ENCODE peak calls at places on chromosomes 11 and 22, in seven cellular contexts. One of them, this sample, is unnamed. For H3K9me3, the result is how much of the 10 kb centered on the place peaks cover.

GRCh38 chr11:134792044-134792443 is 380.0 kb upstream of the B3GAT1 start:
- DNase-seq in CD8-positive, alpha-beta memory T cell: no peak
- DNase-seq in Caco-2: no peak
- DNase-seq in A549: no peak
- DNase-seq in body of pancreas: no peak
- DNase-seq in neuronal stem cell: no peak
- DNase-seq in hepatocyte: no peak
- DNase-seq in this sample: no peak

GRCh38 chr11:123536690-123537437 is 106.8 kb downstream of the GRAMD1B start:
- DNase-seq in hepatocyte: no peak
- DNase-seq in CD8-positive, alpha-beta memory T cell: no peak
- DNase-seq in neuronal stem cell: no peak
- DNase-seq in Caco-2: peak
- DNase-seq in A549: peak
- DNase-seq in body of pancreas: no peak
- DNase-seq in this sample: peak

GRCh38 chr11:100329352-100329751 is 357.7 kb upstream of the ARHGAP42 start:
- DNase-seq in neuronal stem cell: no peak
- DNase-seq in body of pancreas: no peak
- DNase-seq in CD8-positive, alpha-beta memory T cell: no peak
- DNase-seq in Caco-2: no peak
- DNase-seq in hepatocyte: no peak
- DNase-seq in A549: no peak
- DNase-seq in this sample: no peak

GRCh38 chr11:20544536-20545237 is 54.7 kb upstream of the SLC6A5 start:
- DNase-seq in CD8-positive, alpha-beta memory T cell: no peak
- DNase-seq in neuronal stem cell: no peak
- DNase-seq in A549: no peak
- DNase-seq in Caco-2: no peak
- DNase-seq in body of pancreas: no peak
- DNase-seq in hepatocyte: peak
- DNase-seq in this sample: no peak

GRCh38 chr11:12864316-12865156 is 144.6 kb upstream of the RASSF10 start:
- DNase-seq in A549: peak
- DNase-seq in hepatocyte: peak
- DNase-seq in body of pancreas: no peak
- DNase-seq in Caco-2: no peak
- DNase-seq in CD8-positive, alpha-beta memory T cell: no peak
- DNase-seq in neuronal stem cell: peak
- DNase-seq in this sample: no peak

GRCh38 chr22:49347376-49347775 is 480.3 kb downstream of the BRD1 start:
- DNase-seq in CD8-positive, alpha-beta memory T cell: no peak
- DNase-seq in body of pancreas: no peak
- DNase-seq in Caco-2: no peak
- DNase-seq in hepatocyte: no peak
- DNase-seq in A549: no peak
- DNase-seq in neuronal stem cell: no peak
- DNase-seq in this sample: no peak

GRCh38 chr22:49964136-49964492 is 3.5 kb downstream of the PIM3 start:
- DNase-seq in neuronal stem cell: no peak
- DNase-seq in A549: no peak
- DNase-seq in Caco-2: no peak
- DNase-seq in CD8-positive, alpha-beta memory T cell: peak
- DNase-seq in body of pancreas: peak
- DNase-seq in hepatocyte: no peak
- DNase-seq in this sample: peak

GRCh38 chr11:120112174-120112796 is 25.6 kb downstream of the TRIM29 start:
- DNase-seq in Caco-2: no peak
- DNase-seq in A549: no peak
- DNase-seq in body of pancreas: no peak
- DNase-seq in neuronal stem cell: no peak
- DNase-seq in CD8-positive, alpha-beta memory T cell: no peak
- DNase-seq in hepatocyte: no peak
- DNase-seq in this sample: no peak

GRCh38 chr11:37141707-37142106 is 543.7 kb upstream of the RAG2 start:
- DNase-seq in CD8-positive, alpha-beta memory T cell: no peak
- DNase-seq in A549: no peak
- DNase-seq in hepatocyte: no peak
- DNase-seq in neuronal stem cell: no peak
- DNase-seq in body of pancreas: no peak
- DNase-seq in Caco-2: peak
- DNase-seq in this sample: no peak

GRCh38 chr22:38607680-38608079 is 37.7 kb upstream of the DMC1 start:
- DNase-seq in Caco-2: no peak
- DNase-seq in A549: no peak
- DNase-seq in body of pancreas: no peak
- DNase-seq in CD8-positive, alpha-beta memory T cell: no peak
- DNase-seq in hepatocyte: no peak
- DNase-seq in neuronal stem cell: no peak
- DNase-seq in this sample: no peak

GRCh38 chr11:43316451-43316850 is 4.7 kb downstream of the API5 start:
- DNase-seq in hepatocyte: no peak
- DNase-seq in CD8-positive, alpha-beta memory T cell: no peak
- DNase-seq in body of pancreas: no peak
- DNase-seq in Caco-2: no peak
- DNase-seq in neuronal stem cell: no peak
- DNase-seq in A549: no peak
- DNase-seq in this sample: no peak

GRCh38 chr22:30647536-30647935 is 12.0 kb downstream of the SLC35E4 start:
- DNase-seq in A549: no peak
- DNase-seq in hepatocyte: no peak
- DNase-seq in neuronal stem cell: no peak
- DNase-seq in CD8-positive, alpha-beta memory T cell: no peak
- DNase-seq in Caco-2: no peak
- DNase-seq in body of pancreas: no peak
- DNase-seq in this sample: no peak

GRCh38 chr11:128713595-128713994 is 19.7 kb downstream of the FLI1 start:
- DNase-seq in CD8-positive, alpha-beta memory T cell: no peak
- DNase-seq in hepatocyte: no peak
- DNase-seq in Caco-2: no peak
- DNase-seq in A549: no peak
- DNase-seq in neuronal stem cell: no peak
- DNase-seq in body of pancreas: no peak
- DNase-seq in this sample: no peak

GRCh38 chr11:32231909-32232493 is 141.1 kb downstream of the RCN1 start:
- DNase-seq in body of pancreas: no peak
- DNase-seq in hepatocyte: peak
- DNase-seq in Caco-2: peak
- DNase-seq in CD8-positive, alpha-beta memory T cell: no peak
- DNase-seq in A549: peak
- DNase-seq in neuronal stem cell: peak
- DNase-seq in this sample: no peak

GRCh38 chr22:21038405-21038804 is 6.0 kb upstream of the SLC7A4 start:
- DNase-seq in neuronal stem cell: no peak
- DNase-seq in hepatocyte: no peak
- DNase-seq in CD8-positive, alpha-beta memory T cell: no peak
- DNase-seq in body of pancreas: no peak
- DNase-seq in Caco-2: no peak
- DNase-seq in A549: no peak
- DNase-seq in this sample: no peak

GRCh38 chr11:36361472-36361871 is 65.4 kb downstream of the PRR5L start:
- DNase-seq in A549: no peak
- DNase-seq in neuronal stem cell: no peak
- DNase-seq in Caco-2: no peak
- DNase-seq in body of pancreas: no peak
- DNase-seq in CD8-positive, alpha-beta memory T cell: no peak
- DNase-seq in hepatocyte: no peak
- DNase-seq in this sample: no peak

GRCh38 chr22:46140989-46141928 is 9.1 kb upstream of the PPARA start:
- DNase-seq in hepatocyte: no peak
- DNase-seq in neuronal stem cell: no peak
- DNase-seq in CD8-positive, alpha-beta memory T cell: no peak
- DNase-seq in body of pancreas: no peak
- DNase-seq in Caco-2: no peak
- DNase-seq in A549: no peak
- DNase-seq in this sample: no peak

GRCh38 chr11:40183073-40184064 is 1276.1 kb downstream of the LRRC4C start:
- DNase-seq in A549: no peak
- DNase-seq in neuronal stem cell: no peak
- DNase-seq in hepatocyte: no peak
- DNase-seq in CD8-positive, alpha-beta memory T cell: no peak
- DNase-seq in body of pancreas: no peak
- DNase-seq in Caco-2: no peak
- DNase-seq in this sample: no peak

GRCh38 chr11:37504925-37505324 is 906.9 kb upstream of the RAG2 start:
- DNase-seq in body of pancreas: no peak
- DNase-seq in A549: no peak
- DNase-seq in neuronal stem cell: no peak
- DNase-seq in CD8-positive, alpha-beta memory T cell: no peak
- DNase-seq in Caco-2: peak
- DNase-seq in hepatocyte: peak
- DNase-seq in this sample: no peak

GRCh38 chr11:111441443-111441842 is 62.4 kb upstream of the POU2AF1 start:
- DNase-seq in Caco-2: no peak
- DNase-seq in CD8-positive, alpha-beta memory T cell: no peak
- DNase-seq in body of pancreas: no peak
- DNase-seq in hepatocyte: peak
- DNase-seq in A549: peak
- DNase-seq in neuronal stem cell: no peak
- DNase-seq in this sample: no peak

GRCh38 chr11:7143908-7144307 is 55.1 kb downstream of the RBMXL2 start:
- DNase-seq in Caco-2: no peak
- DNase-seq in CD8-positive, alpha-beta memory T cell: no peak
- DNase-seq in A549: peak
- DNase-seq in neuronal stem cell: peak
- DNase-seq in hepatocyte: peak
- DNase-seq in body of pancreas: no peak
- DNase-seq in this sample: no peak

GRCh38 chr22:34122064-34122463 is 201.8 kb upstream of the LARGE1 start:
- DNase-seq in Caco-2: no peak
- DNase-seq in neuronal stem cell: no peak
- DNase-seq in hepatocyte: no peak
- DNase-seq in CD8-positive, alpha-beta memory T cell: no peak
- DNase-seq in A549: no peak
- DNase-seq in body of pancreas: no peak
- DNase-seq in this sample: no peak
- H3K4me3 ChIP-seq in Caco-2: no peak
- H3K4me3 ChIP-seq in neuronal stem cell: no peak
- H3K4me3 ChIP-seq in hepatocyte: no peak
- H3K4me3 ChIP-seq in CD8-positive, alpha-beta memory T cell: no peak
- H3K4me3 ChIP-seq in A549: no peak
- H3K4me3 ChIP-seq in body of pancreas: no peak
- H3K4me3 ChIP-seq in this sample: no peak

GRCh38 chr11:96963375-96963774 is 573.6 kb downstream of the JRKL start:
- DNase-seq in A549: no peak
- DNase-seq in neuronal stem cell: no peak
- DNase-seq in hepatocyte: no peak
- DNase-seq in body of pancreas: no peak
- DNase-seq in Caco-2: no peak
- DNase-seq in CD8-positive, alpha-beta memory T cell: no peak
- DNase-seq in this sample: no peak

GRCh38 chr11:96967616-96968015 is 577.8 kb downstream of the JRKL start:
- DNase-seq in Caco-2: no peak
- DNase-seq in hepatocyte: no peak
- DNase-seq in body of pancreas: no peak
- DNase-seq in neuronal stem cell: no peak
- DNase-seq in CD8-positive, alpha-beta memory T cell: no peak
- DNase-seq in A549: no peak
- DNase-seq in this sample: no peak

GRCh38 chr11:96964661-96965060 is 574.8 kb downstream of the JRKL start:
- DNase-seq in body of pancreas: no peak
- DNase-seq in CD8-positive, alpha-beta memory T cell: no peak
- DNase-seq in hepatocyte: no peak
- DNase-seq in A549: peak
- DNase-seq in Caco-2: no peak
- DNase-seq in neuronal stem cell: no peak
- DNase-seq in this sample: no peak

GRCh38 chr11:96960926-96961325 is 571.1 kb downstream of the JRKL start:
- DNase-seq in A549: no peak
- DNase-seq in hepatocyte: no peak
- DNase-seq in body of pancreas: no peak
- DNase-seq in neuronal stem cell: no peak
- DNase-seq in Caco-2: no peak
- DNase-seq in CD8-positive, alpha-beta memory T cell: no peak
- DNase-seq in this sample: no peak

DNA sequence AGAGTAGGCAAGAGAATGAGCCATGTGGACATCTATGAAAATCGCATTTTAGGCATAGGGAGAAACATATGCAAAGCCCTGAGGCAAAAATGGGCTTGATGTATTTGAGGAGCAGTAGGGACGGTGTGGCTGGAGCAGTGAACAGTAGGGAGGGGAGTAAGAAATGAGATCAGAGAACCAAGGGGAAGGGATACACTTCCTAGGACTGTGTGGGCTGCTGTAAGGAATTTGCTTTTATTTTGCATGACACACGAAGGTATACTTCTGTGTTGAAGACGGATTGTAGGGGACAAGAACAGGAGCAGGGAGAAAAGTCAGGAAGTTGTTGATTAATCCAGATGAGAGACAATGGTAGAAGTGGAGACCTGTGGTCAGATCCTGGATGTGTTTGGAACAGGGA is 572.1 kb downstream of the JRKL start:
- DNase-seq in A549: no peak
- DNase-seq in Caco-2: no peak
- DNase-seq in neuronal stem cell: no peak
- DNase-seq in body of pancreas: no peak
- DNase-seq in hepatocyte: no peak
- DNase-seq in CD8-positive, alpha-beta memory T cell: no peak
- DNase-seq in this sample: no peak
- H3K9me3 ChIP-seq in A549: under half
- H3K9me3 ChIP-seq in Caco-2: under half
- H3K9me3 ChIP-seq in neuronal stem cell: under half
- H3K9me3 ChIP-seq in body of pancreas: under half
- H3K9me3 ChIP-seq in hepatocyte: under half
- H3K9me3 ChIP-seq in CD8-positive, alpha-beta memory T cell: under half
- H3K9me3 ChIP-seq in this sample: under half

DNA sequence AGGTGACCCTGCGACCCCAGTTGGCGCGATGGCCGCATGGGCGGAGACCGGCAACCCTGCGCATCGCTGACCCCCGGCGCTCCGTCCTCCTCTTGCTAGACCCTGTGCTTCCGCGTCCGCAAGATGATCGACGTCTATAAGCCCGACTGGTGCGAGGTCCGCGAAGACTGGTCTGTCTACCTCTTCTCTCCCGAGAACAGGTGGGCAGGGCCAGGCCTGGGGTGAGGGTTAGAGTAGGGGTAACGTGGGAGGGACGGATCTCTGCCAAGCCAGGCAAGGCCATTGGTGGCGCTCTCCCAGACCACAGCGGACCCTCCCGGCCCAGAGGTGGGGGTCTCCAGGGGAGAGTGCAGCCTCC is 92.1 kb downstream of the CACNA1I start:
- DNase-seq in CD8-positive, alpha-beta memory T cell: no peak
- DNase-seq in hepatocyte: no peak
- DNase-seq in A549: no peak
- DNase-seq in neuronal stem cell: no peak
- DNase-seq in body of pancreas: no peak
- DNase-seq in Caco-2: no peak
- DNase-seq in this sample: no peak
- H3K4me3 ChIP-seq in CD8-positive, alpha-beta memory T cell: no peak
- H3K4me3 ChIP-seq in hepatocyte: no peak
- H3K4me3 ChIP-seq in A549: no peak
- H3K4me3 ChIP-seq in neuronal stem cell: peak
- H3K4me3 ChIP-seq in body of pancreas: no peak
- H3K4me3 ChIP-seq in Caco-2: no peak
- H3K4me3 ChIP-seq in this sample: no peak

DNA sequence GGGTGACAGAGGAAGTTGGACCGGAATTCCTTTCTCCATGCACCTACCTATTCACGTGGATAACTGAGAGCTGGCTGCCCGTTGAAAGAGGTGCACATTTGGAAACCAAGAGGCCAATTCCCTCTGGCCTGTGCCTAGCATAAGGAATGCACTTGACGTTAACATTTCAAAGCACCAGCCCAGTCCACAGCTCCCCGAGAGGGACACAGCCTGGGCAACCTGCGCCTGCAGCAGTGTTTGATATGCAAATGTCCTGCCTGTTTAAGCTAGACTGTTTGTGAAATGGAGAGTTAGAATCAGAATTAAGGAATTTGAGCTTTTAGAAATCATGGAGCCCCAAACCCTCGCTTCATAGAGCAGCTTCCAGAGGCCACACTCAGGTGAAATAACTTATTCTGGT is 126.1 kb downstream of the DSCAML1 start:
- DNase-seq in CD8-positive, alpha-beta memory T cell: no peak
- DNase-seq in neuronal stem cell: no peak
- DNase-seq in hepatocyte: no peak
- DNase-seq in Caco-2: no peak
- DNase-seq in A549: no peak
- DNase-seq in body of pancreas: no peak
- DNase-seq in this sample: no peak
- H3K9me3 ChIP-seq in CD8-positive, alpha-beta memory T cell: under half
- H3K9me3 ChIP-seq in neuronal stem cell: under half
- H3K9me3 ChIP-seq in hepatocyte: under half
- H3K9me3 ChIP-seq in Caco-2: under half
- H3K9me3 ChIP-seq in A549: under half
- H3K9me3 ChIP-seq in body of pancreas: under half
- H3K9me3 ChIP-seq in this sample: under half

This sample was measured in aorta.